ENCODE peak calls at places on chromosomes 6 and 20, in eight cellular contexts. F, Y, C, Z, D, U, T and R are unnamed samples.

GRCh38 chr6:40486576-40486975 is 100.6 kb downstream of the LRFN2 start:
- DNase-seq in D (no peak), F (no peak), Y (no peak), Z (no peak), C (no peak), U (no peak), T (no peak), R (no peak)

GRCh38 chr20:59835448-59836395 is 97.7 kb downstream of the SYCP2 start:
- DNase-seq in C (peak), F (peak), Z (peak), U (peak), Y (no peak), T (no peak), D (peak), R (peak)

GRCh38 chr20:64222273-64222672 is 33.3 kb upstream of the PCMTD2 start:
- DNase-seq in C (no peak), Y (no peak), U (peak), T (no peak), Z (peak), F (peak), D (no peak), R (peak)

GRCh38 chr6:36615018-36615761 is 21.0 kb downstream of the SRSF3 start:
- DNase-seq in Y (peak), F (peak), D (peak), Z (peak), U (peak), C (peak), T (no peak), R (peak)

GRCh38 chr6:5034328-5034727 is 30.5 kb upstream of the RPP40 start:
- DNase-seq in T (no peak), C (no peak), F (no peak), U (no peak), D (no peak), Z (no peak), Y (no peak), R (no peak)

GRCh38 chr6:85490516-85491248 is 40.8 kb downstream of the NT5E start:
- DNase-seq in Z (no peak), T (no peak), F (peak), U (peak), Y (no peak), C (no peak), D (no peak), R (no peak)

GRCh38 chr6:28747631-28748157 is 176.1 kb downstream of the TRIM27 start:
- DNase-seq in F (peak), Y (no peak), Z (peak), C (peak), T (no peak), D (no peak), U (peak), R (peak)

GRCh38 chr6:167329014-167329413 is 4.1 kb downstream of the TTLL2 start:
- DNase-seq in U (no peak), T (no peak), F (no peak), Y (no peak), Z (no peak), D (no peak), C (no peak), R (no peak)

GRCh38 chr6:43702522-43703440 is 15.2 kb upstream of the MRPS18A start:
- DNase-seq in U (peak), F (peak), C (peak), D (no peak), T (no peak), Y (no peak), Z (peak), R (peak)

GRCh38 chr6:169022079-169022478 is 231.6 kb downstream of the THBS2 start:
- DNase-seq in C (no peak), Y (no peak), F (no peak), U (no peak), Z (no peak), T (no peak), D (no peak), R (no peak)

GRCh38 chr6:43772571-43773049 is 2.6 kb downstream of the VEGFA start:
- DNase-seq in T (no peak), Z (no peak), C (peak), U (no peak), Y (no peak), F (no peak), D (no peak), R (peak)

GRCh38 chr20:50756447-50756846 is 25.1 kb downstream of the PARD6B start:
- DNase-seq in U (no peak), F (no peak), Z (no peak), D (no peak), Y (no peak), T (no peak), C (no peak), R (no peak)

GRCh38 chr6:89221971-89222887 is 5.1 kb upstream of the GABRR1 start:
- DNase-seq in Y (no peak), U (no peak), Z (no peak), C (no peak), T (no peak), D (no peak), F (no peak), R (no peak)